ENCODE peak calls at places on chromosomes 1 and 21, in four cellular contexts. G is astrocyte of the spinal cord, W is fibroblast of mammary gland, S is uterus. H is an unnamed sample.

GRCh38 chr1:94832446-94832845 is 12.3 kb downstream of the SLC44A3 start:
- DNase-seq in G (no peak), W (peak), S (no peak), H (peak)

GRCh38 chr1:15206418-15207030 is 40.5 kb upstream of the FHAD1 start:
- DNase-seq in G (no peak), W (no peak), S (no peak), H (no peak)

GRCh38 chr21:33384851-33385331 is 18.3 kb upstream of the IFNGR2 start:
- DNase-seq in G (no peak), W (no peak), S (no peak), H (no peak)

GRCh38 chr1:162538815-162539431 is 22.6 kb upstream of the UAP1 start:
- DNase-seq in G (peak), W (peak), S (no peak), H (peak)

GRCh38 chr1:37667023-37667769 is 25.1 kb upstream of the CDCA8 start:
- DNase-seq in G (no peak), W (no peak), S (peak), H (no peak)

GRCh38 chr1:61171915-61172485 is 89.6 kb downstream of the NFIA start:
- DNase-seq in G (no peak), W (peak), S (no peak), H (peak)

GRCh38 chr1:3013371-3014038 is 7.8 kb upstream of the ACTRT2 start:
- DNase-seq in G (no peak), W (no peak), S (no peak), H (no peak)

GRCh38 chr1:154626456-154627246 is 18.7 kb upstream of the ADAR start:
- DNase-seq in G (no peak), W (no peak), S (no peak), H (no peak)

GRCh38 chr1:98051065-98051675 is 130.3 kb upstream of the DPYD start:
- DNase-seq in G (peak), W (peak), S (peak), H (peak)

GRCh38 chr1:98054786-98055185 is 134.0 kb upstream of the DPYD start:
- DNase-seq in G (no peak), W (no peak), S (no peak), H (no peak)

GRCh38 chr1:98054367-98054701 is 133.5 kb upstream of the DPYD start:
- DNase-seq in G (no peak), W (no peak), S (no peak), H (no peak)

GRCh38 chr1:98055457-98055856 is 134.6 kb upstream of the DPYD start:
- DNase-seq in G (no peak), W (no peak), S (no peak), H (no peak)

DNA sequence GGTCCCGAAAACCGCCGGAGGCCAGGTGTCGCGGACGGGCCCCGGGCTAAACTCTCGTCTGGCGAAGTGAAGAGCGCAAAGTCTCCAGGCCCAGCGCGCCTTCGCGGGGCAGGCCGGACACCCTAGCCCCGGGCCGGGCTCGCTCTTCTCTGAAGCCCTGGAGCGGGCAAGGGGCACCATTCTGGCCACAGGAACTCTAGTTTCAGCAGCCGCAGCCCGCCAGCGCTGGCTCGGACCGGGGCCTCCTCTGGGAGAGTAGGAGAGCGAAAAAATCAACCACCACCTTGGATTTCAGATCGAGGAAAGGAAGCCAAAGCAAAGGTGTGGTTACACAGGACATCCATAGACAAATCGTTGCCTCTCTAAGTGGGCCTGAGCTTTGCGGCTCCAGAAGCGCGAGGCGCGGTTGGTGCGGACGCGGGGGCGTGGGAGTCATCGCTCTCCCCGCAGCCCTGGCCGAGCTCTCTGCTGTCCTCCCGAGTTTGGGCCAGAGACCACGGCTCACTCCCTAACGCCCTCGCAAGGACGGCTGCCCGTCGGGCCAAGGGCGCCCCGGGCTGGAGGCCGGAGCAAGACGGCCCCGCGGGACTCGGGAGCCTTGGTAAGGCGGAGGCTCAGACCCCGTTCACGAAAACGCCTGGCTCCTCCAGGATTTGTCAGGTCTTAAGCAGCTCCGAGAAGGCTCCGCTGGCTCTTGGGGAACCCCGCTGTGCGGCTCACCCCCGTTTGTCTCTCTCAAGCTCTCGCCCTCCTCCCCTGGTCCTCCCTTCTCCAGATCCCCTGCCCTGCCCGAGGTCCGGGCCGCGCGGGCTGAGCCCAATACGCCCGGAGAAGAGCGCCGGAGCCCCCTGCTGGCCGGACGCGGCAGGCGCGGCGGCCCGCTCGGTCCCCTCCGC is 132.9 kb upstream of the DPYD start:
- DNase-seq in G (peak), W (peak), S (no peak), H (peak)
- TF ChIP-seq CTCF in G (peak), W (peak), S (peak), H (peak)

DNA sequence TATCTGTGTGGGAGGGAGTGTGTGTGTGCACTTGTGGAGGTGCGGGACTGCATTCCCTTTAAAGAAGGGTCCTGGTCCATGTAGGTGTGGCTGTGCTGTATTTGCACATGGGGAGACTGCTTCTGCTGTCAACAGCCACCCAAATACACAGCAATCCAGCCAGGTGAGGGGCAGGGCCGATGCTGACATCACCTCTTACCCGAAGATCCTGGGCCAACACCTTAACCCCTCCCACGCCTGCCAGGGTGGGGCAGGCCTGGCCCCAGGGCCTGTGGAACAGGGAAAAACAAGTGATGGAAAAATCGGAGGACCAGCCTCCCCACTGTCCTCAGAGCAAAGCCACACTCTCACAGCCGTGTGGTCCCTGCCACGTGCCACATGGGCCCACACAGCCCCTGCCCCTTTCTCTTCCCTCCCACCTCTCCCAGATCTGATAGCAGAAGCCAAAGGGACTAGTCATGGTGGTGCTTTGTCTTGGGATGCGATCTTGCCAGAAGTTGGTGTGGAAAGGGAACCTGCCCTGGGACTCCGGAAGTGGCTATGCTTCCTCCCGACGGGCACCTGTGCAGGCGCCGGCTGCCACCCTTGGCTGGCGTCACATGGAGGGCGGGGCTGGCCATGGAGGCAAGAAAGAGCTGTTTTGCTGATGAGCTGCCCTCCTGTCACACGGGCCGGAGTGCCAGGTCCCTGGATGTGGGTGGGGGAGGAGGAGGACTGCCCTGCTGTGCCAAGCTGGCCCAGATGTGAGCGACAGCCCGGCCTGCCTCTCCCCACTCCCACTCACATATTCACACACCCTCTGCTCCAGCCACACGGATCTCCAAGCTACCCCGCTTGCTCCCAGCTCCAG is 7.8 kb upstream of the CASZ1 start:
- DNase-seq in G (no peak), W (no peak), S (no peak), H (no peak)
- H3K4me3 ChIP-seq in G (no peak), W (no peak), S (no peak), H (no peak)

GRCh38 chr1:109925159-109925990 is 14.7 kb downstream of the CSF1 start:
- DNase-seq in G (no peak), W (no peak), S (no peak), H (no peak)

GRCh38 chr1:109922326-109922725 is 11.7 kb downstream of the CSF1 start:
- DNase-seq in G (no peak), W (no peak), S (no peak), H (no peak)

GRCh38 chr1:109924316-109924715 is 13.7 kb downstream of the CSF1 start:
- DNase-seq in G (no peak), W (no peak), S (no peak), H (no peak)

GRCh38 chr1:109923946-109924275 is 13.3 kb downstream of the CSF1 start:
- DNase-seq in G (no peak), W (no peak), S (no peak), H (no peak)

DNA sequence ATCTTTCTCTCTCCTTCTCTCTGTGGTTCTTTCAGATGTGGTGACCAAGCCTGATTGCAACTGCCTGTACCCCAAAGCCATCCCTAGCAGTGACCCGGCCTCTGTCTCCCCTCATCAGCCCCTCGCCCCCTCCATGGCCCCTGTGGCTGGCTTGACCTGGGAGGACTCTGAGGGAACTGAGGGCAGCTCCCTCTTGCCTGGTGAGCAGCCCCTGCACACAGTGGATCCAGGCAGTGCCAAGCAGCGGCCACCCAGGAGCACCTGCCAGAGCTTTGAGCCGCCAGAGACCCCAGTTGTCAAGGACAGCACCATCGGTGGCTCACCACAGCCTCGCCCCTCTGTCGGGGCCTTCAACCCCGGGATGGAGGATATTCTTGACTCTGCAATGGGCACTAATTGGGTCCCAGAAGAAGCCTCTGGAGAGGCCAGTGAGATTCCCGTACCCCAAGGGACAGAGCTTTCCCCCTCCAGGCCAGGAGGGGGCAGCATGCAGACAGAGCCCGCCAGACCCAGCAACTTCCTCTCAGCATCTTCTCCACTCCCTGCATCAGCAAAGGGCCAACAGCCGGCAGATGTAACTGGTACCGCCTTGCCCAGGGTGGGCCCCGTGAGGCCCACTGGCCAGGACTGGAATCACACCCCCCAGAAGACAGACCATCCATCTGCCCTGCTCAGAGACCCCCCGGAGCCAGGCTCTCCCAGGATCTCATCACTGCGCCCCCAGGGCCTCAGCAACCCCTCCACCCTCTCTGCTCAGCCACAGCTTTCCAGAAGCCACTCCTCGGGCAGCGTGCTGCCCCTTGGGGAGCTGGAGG is 12.7 kb downstream of the CSF1 start:
- DNase-seq in G (no peak), W (no peak), S (no peak), H (peak)
- TF ChIP-seq CTCF in G (peak), W (peak), S (no peak), H (peak)

GRCh38 chr1:921011-921837 is 2.5 kb upstream of the SAMD11 start:
- DNase-seq in G (peak), W (peak), S (peak), H (peak)

GRCh38 chr1:924619-925323 is 1.0 kb downstream of the SAMD11 start:
- DNase-seq in G (no peak), W (no peak), S (no peak), H (peak)

GRCh38 chr1:925532-926421 is 2.1 kb downstream of the SAMD11 start:
- DNase-seq in G (no peak), W (no peak), S (no peak), H (no peak)

GRCh38 chr1:923131-923990 is at the start of gene SAMD11:
- DNase-seq in G (peak), W (peak), S (peak), H (peak)

DNA sequence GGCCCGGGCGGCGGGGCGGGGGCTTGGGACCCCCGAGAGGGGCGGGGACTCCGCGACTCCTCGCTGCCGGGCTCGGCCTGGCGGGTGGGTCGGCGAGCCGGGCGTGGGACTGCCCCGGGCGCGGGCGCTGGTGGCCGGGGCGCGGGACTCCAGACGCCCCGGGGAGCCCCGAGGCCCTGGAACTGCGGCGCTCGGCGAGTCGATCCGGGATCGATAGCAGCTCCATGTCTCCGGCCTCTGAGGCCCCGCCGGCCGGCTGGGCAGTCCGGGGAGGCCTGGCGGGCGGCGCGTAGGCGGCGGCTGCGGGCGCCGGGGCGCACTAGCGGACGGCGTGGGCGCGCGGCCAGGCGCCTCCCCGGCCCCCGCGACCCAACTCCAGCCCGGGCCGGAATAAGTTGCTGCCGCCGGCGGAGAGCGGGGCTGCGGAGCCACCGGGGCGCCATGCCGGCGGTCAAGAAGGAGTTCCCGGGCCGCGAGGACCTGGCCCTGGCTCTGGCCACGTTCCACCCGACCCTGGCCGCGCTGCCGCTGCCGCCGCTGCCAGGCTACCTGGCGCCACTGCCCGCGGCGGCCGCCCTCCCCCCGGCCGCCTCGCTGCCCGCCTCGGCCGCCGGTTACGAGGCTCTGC is 382 bp downstream of the SAMD11 start:
- DNase-seq in G (no peak), W (no peak), S (no peak), H (no peak)
- H3K4me3 ChIP-seq in G (peak), W (no peak), S (peak), H (peak)